ENCODE peak calls at places on chromosomes 13 and 19, in seven cellular contexts. L is GM23248, M is PC-3, J is astrocyte, T is fibroblast of lung, I is neuronal stem cell, Y is neural progenitor cell. S is an unnamed sample.

GRCh38 chr13:27830010-27830409 is 37.7 kb downstream of the GSX1 start:
- DNase-seq in L (peak), M (peak), J (no peak), T (peak), I (peak), Y (peak), S (peak)

GRCh38 chr13:39612023-39612637 is 9.1 kb upstream of the LHFPL6 start:
- DNase-seq in L (peak), M (peak), J (peak), T (peak), I (peak), Y (peak), S (peak)

GRCh38 chr13:26480246-26480855 is 77.1 kb upstream of the WASF3 start:
- DNase-seq in L (peak), M (peak), J (peak), T (peak), I (no peak), Y (no peak), S (no peak)

GRCh38 chr13:99968521-99969367 is 2.8 kb downstream of the ZIC5 start:
- DNase-seq in L (peak), M (no peak), J (no peak), T (no peak), I (no peak), Y (peak), S (no peak)

GRCh38 chr13:75357576-75358295 is 124.2 kb downstream of the TBC1D4 start:
- DNase-seq in L (peak), M (peak), J (peak), T (peak), I (peak), Y (peak), S (peak)

GRCh38 chr13:46552302-46552680 is 679 bp upstream of the LRCH1 start:
- DNase-seq in L (peak), M (no peak), J (no peak), T (no peak), I (no peak), Y (no peak), S (no peak)

GRCh38 chr19:49217382-49217781 is 59.8 kb downstream of the TRPM4 start:
- DNase-seq in L (no peak), M (no peak), J (no peak), T (no peak), I (no peak), Y (no peak), S (no peak)

GRCh38 chr19:15479391-15480345 is at the start of gene PGLYRP2:
- DNase-seq in L (peak), M (peak), J (no peak), T (no peak), I (no peak), Y (no peak), S (no peak)

GRCh38 chr13:72208112-72208645 is 341.2 kb upstream of the DACH1 start:
- DNase-seq in L (no peak), M (peak), J (no peak), T (peak), I (no peak), Y (no peak), S (no peak)

GRCh38 chr13:73303858-73304257 is 245.1 kb downstream of the KLF5 start:
- DNase-seq in L (peak), M (peak), J (peak), T (peak), I (no peak), Y (no peak), S (no peak)

GRCh38 chr19:18731562-18732008 is 48.1 kb downstream of the CRTC1 start:
- DNase-seq in L (no peak), M (no peak), J (peak), T (peak), I (no peak), Y (no peak), S (no peak)

GRCh38 chr13:44565881-44566280 is 10.2 kb downstream of the TSC22D1 start:
- DNase-seq in L (peak), M (no peak), J (peak), T (peak), I (no peak), Y (no peak), S (no peak)
- H3K4me2 ChIP-seq in L (peak), M (peak), J (no peak), T (no peak), I (no peak), Y (no peak), S (no peak)

DNA sequence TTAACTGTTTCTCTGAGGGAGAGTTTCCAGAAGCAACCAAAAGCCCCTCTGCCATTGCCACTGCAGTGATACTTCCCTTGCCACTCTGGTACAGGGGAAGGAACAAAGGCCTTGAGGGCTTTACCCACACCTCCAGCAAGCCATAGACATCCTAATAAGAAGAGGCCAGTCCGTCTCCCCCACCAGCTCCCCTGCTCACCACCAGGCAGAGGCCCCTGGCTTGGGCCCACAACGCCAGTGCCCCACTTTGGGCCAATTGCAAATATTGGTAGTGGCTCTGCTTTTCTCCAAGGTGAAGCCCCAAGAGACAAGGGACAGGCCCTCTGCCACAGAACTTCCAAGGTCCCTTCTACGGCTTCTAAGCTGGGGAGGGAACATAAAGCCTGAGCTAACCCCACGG is 833.0 kb downstream of the DACH1 start:
- DNase-seq in L (no peak), M (no peak), J (no peak), T (no peak), I (no peak), Y (no peak), S (no peak)
- H3K4me3 ChIP-seq in L (no peak), M (no peak), J (no peak), T (no peak), I (no peak), Y (no peak), S (no peak)

DNA sequence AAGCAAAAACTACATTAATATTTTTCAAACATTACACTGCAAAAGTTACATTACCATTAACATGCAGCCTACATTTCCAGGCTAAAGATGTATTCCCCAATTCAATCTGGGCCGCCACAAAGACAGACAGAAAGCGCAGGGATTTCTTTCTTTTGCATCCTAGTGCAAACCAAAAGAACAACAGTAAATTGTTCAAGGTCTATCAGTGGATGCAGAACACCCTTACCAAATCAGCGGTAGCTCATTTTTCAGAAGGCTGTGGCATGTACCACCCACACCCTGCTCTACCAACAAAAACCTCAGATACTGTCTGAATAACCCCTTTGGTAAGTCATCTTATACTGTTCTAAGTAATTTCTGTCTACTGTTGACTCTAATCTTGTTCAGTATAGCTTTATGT is 3.6 kb downstream of the TPT1 start:
- DNase-seq in L (no peak), M (no peak), J (no peak), T (no peak), I (no peak), Y (no peak), S (no peak)
- H3K9ac ChIP-seq in L (peak), M (no peak), J (peak), T (no peak), I (no peak), Y (no peak), S (no peak)

GRCh38 chr13:21014139-21014665 is 47.2 kb downstream of the LATS2 start:
- DNase-seq in L (no peak), M (no peak), J (peak), T (peak), I (no peak), Y (no peak), S (no peak)
- H3K4me2 ChIP-seq in L (peak), M (peak), J (peak), T (peak), I (no peak), Y (no peak), S (no peak)

GRCh38 chr19:51742736-51743288 is 8.9 kb downstream of the FPR1 start:
- DNase-seq in L (peak), M (peak), J (peak), T (peak), I (no peak), Y (no peak), S (no peak)

GRCh38 chr19:51735759-51736449 is 12.1 kb upstream of the HAS1 start:
- DNase-seq in L (peak), M (no peak), J (peak), T (peak), I (no peak), Y (no peak), S (no peak)

GRCh38 chr19:51737924-51738323 is 13.8 kb downstream of the FPR1 start:
- DNase-seq in L (no peak), M (no peak), J (no peak), T (no peak), I (no peak), Y (no peak), S (no peak)

GRCh38 chr19:51740356-51740755 is 11.3 kb downstream of the FPR1 start:
- DNase-seq in L (no peak), M (no peak), J (no peak), T (no peak), I (no peak), Y (no peak), S (no peak)

GRCh38 chr19:51739466-51740213 is 12.0 kb downstream of the FPR1 start:
- DNase-seq in L (peak), M (no peak), J (no peak), T (peak), I (no peak), Y (no peak), S (no peak)
- H3K4me3 ChIP-seq in L (no peak), M (no peak), J (no peak), T (no peak), I (no peak), Y (no peak), S (no peak)

GRCh38 chr19:40542197-40542859 is 34.3 kb upstream of the SHKBP1 start:
- DNase-seq in L (peak), M (no peak), J (no peak), T (peak), I (no peak), Y (no peak), S (no peak)
- H3K9ac ChIP-seq in L (no peak), M (no peak), J (no peak), T (no peak), I (no peak), Y (no peak), S (no peak)

GRCh38 chr13:106117640-106118039 is 417.8 kb downstream of the EFNB2 start:
- DNase-seq in L (no peak), M (no peak), J (no peak), T (no peak), I (no peak), Y (no peak), S (no peak)
- H3K4me2 ChIP-seq in L (peak), M (peak), J (no peak), T (no peak), I (no peak), Y (no peak), S (no peak)

S was measured in DND-41.